ENCODE peak calls at places on chromosomes 1 and 21, in five cellular contexts. M, Z, K, I and J are unnamed samples.

GRCh38 chr1:221045842-221046831 is 166.9 kb downstream of the HLX start:
- DNase-seq in K (no peak), I (no peak), Z (no peak), M (no peak), J (no peak)

GRCh38 chr1:212428496-212428895 is 4.2 kb upstream of the NENF start:
- DNase-seq in M (no peak), K (no peak), Z (no peak), I (no peak), J (no peak)

GRCh38 chr1:25360596-25361581 is 22.8 kb downstream of the TMEM50A start:
- DNase-seq in Z (no peak), K (no peak), I (peak), M (no peak), J (no peak)

GRCh38 chr1:87130437-87130836 is 198.2 kb upstream of the LMO4 start:
- DNase-seq in Z (no peak), M (no peak), K (no peak), I (no peak), J (no peak)

GRCh38 chr1:64553285-64553684 is 83.4 kb downstream of the CACHD1 start:
- DNase-seq in I (no peak), K (no peak), M (no peak), Z (no peak), J (no peak)

GRCh38 chr1:23914921-23915320 is 1.8 kb upstream of the CNR2 start:
- DNase-seq in M (no peak), I (no peak), K (no peak), Z (no peak), J (no peak)

GRCh38 chr1:239222999-239223398 is 163.4 kb upstream of the CHRM3 start:
- DNase-seq in K (no peak), M (no peak), I (no peak), Z (no peak), J (no peak)

GRCh38 chr1:206550446-206550845 is 43.1 kb downstream of the RASSF5 start:
- DNase-seq in I (no peak), M (no peak), Z (no peak), K (no peak), J (no peak)

GRCh38 chr1:10564063-10564462 is 89.3 kb downstream of the PEX14 start:
- DNase-seq in Z (no peak), M (no peak), I (no peak), K (no peak), J (no peak)

GRCh38 chr1:153399401-153400055 is 8.7 kb upstream of the S100A8 start:
- DNase-seq in M (no peak), K (no peak), Z (no peak), I (no peak), J (no peak)

GRCh38 chr1:153401461-153401860 is 10.6 kb upstream of the S100A8 start:
- DNase-seq in K (no peak), I (no peak), Z (no peak), M (no peak), J (no peak)

GRCh38 chr1:153397924-153398651 is 7.2 kb upstream of the S100A8 start:
- DNase-seq in Z (no peak), K (no peak), I (no peak), M (no peak), J (no peak)

GRCh38 chr1:153402226-153402625 is 11.4 kb upstream of the S100A8 start:
- DNase-seq in Z (no peak), I (no peak), M (no peak), K (no peak), J (no peak)

DNA sequence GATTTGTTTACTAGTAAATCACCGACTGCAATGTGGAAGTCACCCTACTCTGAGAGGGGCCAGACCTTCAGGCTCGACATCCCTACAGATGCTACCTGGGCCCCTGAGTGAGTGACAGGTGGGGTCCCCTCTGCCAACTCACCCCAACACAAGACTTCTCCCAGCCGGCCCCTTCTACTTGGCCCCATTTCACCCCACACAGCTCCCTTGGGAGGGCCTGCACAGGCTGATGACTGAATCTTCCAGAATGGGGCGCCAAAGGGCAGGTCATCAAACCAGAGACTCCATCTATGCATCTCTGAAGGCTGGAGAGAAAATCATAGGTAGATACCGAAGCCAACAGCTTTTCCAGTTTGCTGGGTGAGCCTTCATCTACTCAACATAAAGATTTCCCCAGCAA is 9.4 kb upstream of the S100A8 start:
- DNase-seq in I (no peak), Z (no peak), M (no peak), K (no peak), J (no peak)
- TF ChIP-seq CTCF in I (peak), Z (peak), M (no peak), K (peak), J (no peak)

GRCh38 chr1:243488459-243489163 is 232.8 kb downstream of the SDCCAG8 start:
- DNase-seq in M (peak), I (no peak), Z (no peak), K (no peak), J (no peak)
- H3K27ac ChIP-seq in M (no peak), I (no peak), Z (no peak), K (no peak), J (no peak)

DNA sequence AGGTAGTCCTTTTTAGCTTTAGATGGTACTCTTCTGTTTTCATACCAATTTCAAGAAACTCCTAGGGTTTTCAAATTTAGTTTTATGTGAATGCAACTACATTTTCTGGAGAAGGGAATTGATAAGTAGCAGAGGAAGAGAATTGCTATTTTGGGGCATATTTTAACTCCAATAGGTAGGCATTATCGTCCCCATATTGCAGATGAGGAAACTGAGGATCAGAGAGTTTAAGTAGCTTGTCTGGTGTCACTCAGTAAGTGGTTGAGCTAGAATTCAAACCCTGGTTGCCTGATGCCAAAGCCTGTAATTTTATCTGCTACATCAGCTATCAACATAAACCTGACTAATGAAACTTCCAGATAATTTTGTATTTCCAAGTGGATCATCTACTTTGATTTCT is 1.9 kb downstream of the NFYC start:
- DNase-seq in K (no peak), Z (no peak), M (no peak), I (no peak), J (no peak)
- H3K4me3 ChIP-seq in K (peak), Z (no peak), M (no peak), I (no peak), J (no peak)

GRCh38 chr21:42664614-42665013 is 11.2 kb downstream of the PDE9A start:
- DNase-seq in Z (no peak), M (no peak), K (no peak), I (no peak), J (no peak)
- TF ChIP-seq CTCF in Z (no peak), M (no peak), K (no peak), I (no peak), J (no peak)

DNA sequence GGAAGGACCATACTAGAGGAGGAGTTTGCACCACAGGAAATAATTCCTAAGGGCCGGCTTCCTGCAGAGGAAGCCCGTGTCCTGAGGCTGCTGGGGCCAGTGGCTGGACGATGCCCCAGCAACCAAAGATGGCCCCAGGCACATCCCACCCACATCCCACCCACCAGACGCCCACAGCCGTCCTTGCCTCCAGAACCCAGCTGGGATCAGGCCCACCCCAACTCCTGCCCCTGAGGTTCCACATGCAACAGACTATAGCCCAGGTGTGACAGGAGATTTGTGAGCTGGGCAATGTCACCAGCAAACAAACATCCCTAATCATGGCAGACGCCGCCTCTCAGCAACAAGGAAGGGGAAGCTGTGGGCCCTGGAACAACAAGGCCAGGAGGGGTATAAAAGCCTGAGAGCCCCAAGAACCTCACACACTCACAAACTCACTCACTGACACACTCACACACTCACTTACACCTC is at the start of gene KRTAP10-9:
- DNase-seq in K (no peak), Z (no peak), I (no peak), M (peak), J (no peak)
- H3K27ac ChIP-seq in K (no peak), Z (no peak), I (no peak), M (no peak), J (no peak)